ENCODE peak calls at places on chromosome 4, in eight cellular contexts. One of them, this sample, is unnamed.
A peak's percentile ranks its signal among the peaks of the same experiment; 100 is the strongest.

GRCh38 chr4:139099366-139099982 is 77.5 kb downstream of the ELF2 start:
- DNase-seq in sigmoid colon: peak; percentile 82
- DNase-seq in A549: peak; percentile 81
- DNase-seq in lower leg skin: peak; percentile 51
- DNase-seq in adrenal gland: peak; percentile 76
- DNase-seq in gastrocnemius medialis: peak; percentile 62
- DNase-seq in transverse colon: peak; percentile 71
- DNase-seq in HCT116: peak; percentile 84
- DNase-seq in this sample: no peak

GRCh38 chr4:19774690-19775256 is 476.9 kb upstream of the SLIT2 start:
- DNase-seq in sigmoid colon: no peak
- DNase-seq in A549: no peak
- DNase-seq in lower leg skin: no peak
- DNase-seq in adrenal gland: no peak
- DNase-seq in gastrocnemius medialis: no peak
- DNase-seq in transverse colon: no peak
- DNase-seq in HCT116: no peak
- DNase-seq in this sample: no peak

GRCh38 chr4:81493895-81494490 is 22.3 kb upstream of the RASGEF1B start:
- DNase-seq in sigmoid colon: no peak
- DNase-seq in A549: no peak
- DNase-seq in lower leg skin: no peak
- DNase-seq in adrenal gland: no peak
- DNase-seq in gastrocnemius medialis: no peak
- DNase-seq in transverse colon: no peak
- DNase-seq in HCT116: no peak
- DNase-seq in this sample: no peak

GRCh38 chr4:185775792-185776555 is 36.0 kb downstream of the SORBS2 start:
- DNase-seq in sigmoid colon: no peak
- DNase-seq in A549: no peak
- DNase-seq in lower leg skin: no peak
- DNase-seq in adrenal gland: peak; percentile 53
- DNase-seq in gastrocnemius medialis: no peak
- DNase-seq in transverse colon: no peak
- DNase-seq in HCT116: no peak
- DNase-seq in this sample: no peak

GRCh38 chr4:39464886-39465501 is 6.1 kb downstream of the LIAS start:
- DNase-seq in sigmoid colon: no peak
- DNase-seq in A549: peak; percentile 82
- DNase-seq in lower leg skin: no peak
- DNase-seq in adrenal gland: no peak
- DNase-seq in gastrocnemius medialis: no peak
- DNase-seq in transverse colon: no peak
- DNase-seq in HCT116: peak; percentile 38
- DNase-seq in this sample: no peak

GRCh38 chr4:140807491-140808257 is 51.5 kb upstream of the TBC1D9 start:
- DNase-seq in sigmoid colon: no peak
- DNase-seq in A549: no peak
- DNase-seq in lower leg skin: no peak
- DNase-seq in adrenal gland: no peak
- DNase-seq in gastrocnemius medialis: no peak
- DNase-seq in transverse colon: no peak
- DNase-seq in HCT116: no peak
- DNase-seq in this sample: no peak

GRCh38 chr4:54093609-54094240 is 6.2 kb upstream of the GSX2 start:
- DNase-seq in sigmoid colon: no peak
- DNase-seq in A549: no peak
- DNase-seq in lower leg skin: no peak
- DNase-seq in adrenal gland: no peak
- DNase-seq in gastrocnemius medialis: no peak
- DNase-seq in transverse colon: no peak
- DNase-seq in HCT116: no peak
- DNase-seq in this sample: no peak

GRCh38 chr4:57426779-57427395 is 316.7 kb upstream of the IGFBP7 start:
- DNase-seq in sigmoid colon: no peak
- DNase-seq in A549: peak; percentile 71
- DNase-seq in lower leg skin: no peak
- DNase-seq in adrenal gland: peak; percentile 76
- DNase-seq in gastrocnemius medialis: no peak
- DNase-seq in transverse colon: peak; percentile 66
- DNase-seq in HCT116: peak; percentile 19
- DNase-seq in this sample: no peak

GRCh38 chr4:114495471-114495928 is 103.1 kb upstream of the UGT8 start:
- DNase-seq in sigmoid colon: no peak
- DNase-seq in A549: no peak
- DNase-seq in lower leg skin: no peak
- DNase-seq in adrenal gland: no peak
- DNase-seq in gastrocnemius medialis: no peak
- DNase-seq in transverse colon: no peak
- DNase-seq in HCT116: no peak
- DNase-seq in this sample: no peak

GRCh38 chr4:185086053-185086452 is 57.0 kb upstream of the SLC25A4 start:
- DNase-seq in sigmoid colon: no peak
- DNase-seq in A549: no peak
- DNase-seq in lower leg skin: no peak
- DNase-seq in adrenal gland: no peak
- DNase-seq in gastrocnemius medialis: no peak
- DNase-seq in transverse colon: no peak
- DNase-seq in HCT116: no peak
- DNase-seq in this sample: no peak

GRCh38 chr4:43837171-43837570 is 611.4 kb downstream of the KCTD8 start:
- DNase-seq in sigmoid colon: no peak
- DNase-seq in A549: no peak
- DNase-seq in lower leg skin: no peak
- DNase-seq in adrenal gland: no peak
- DNase-seq in gastrocnemius medialis: no peak
- DNase-seq in transverse colon: no peak
- DNase-seq in HCT116: no peak
- DNase-seq in this sample: no peak

GRCh38 chr4:48913346-48913745 is 6.8 kb upstream of the OCIAD2 start:
- DNase-seq in sigmoid colon: peak; percentile 89
- DNase-seq in A549: peak; percentile 19
- DNase-seq in lower leg skin: no peak
- DNase-seq in adrenal gland: peak; percentile 78
- DNase-seq in gastrocnemius medialis: no peak
- DNase-seq in transverse colon: no peak
- DNase-seq in HCT116: no peak
- DNase-seq in this sample: no peak

GRCh38 chr4:113222431-113222979 is 173.1 kb downstream of the ANK2 start:
- DNase-seq in sigmoid colon: no peak
- DNase-seq in A549: no peak
- DNase-seq in lower leg skin: no peak
- DNase-seq in adrenal gland: no peak
- DNase-seq in gastrocnemius medialis: no peak
- DNase-seq in transverse colon: no peak
- DNase-seq in HCT116: no peak
- DNase-seq in this sample: no peak

GRCh38 chr4:108324450-108324849 is 155.7 kb upstream of the LEF1 start:
- DNase-seq in sigmoid colon: no peak
- DNase-seq in A549: no peak
- DNase-seq in lower leg skin: no peak
- DNase-seq in adrenal gland: no peak
- DNase-seq in gastrocnemius medialis: no peak
- DNase-seq in transverse colon: no peak
- DNase-seq in HCT116: no peak
- DNase-seq in this sample: no peak

GRCh38 chr4:141654098-141654497 is 17.7 kb downstream of the IL15 start:
- DNase-seq in sigmoid colon: no peak
- DNase-seq in A549: peak; percentile 38
- DNase-seq in lower leg skin: no peak
- DNase-seq in adrenal gland: peak; percentile 56
- DNase-seq in gastrocnemius medialis: no peak
- DNase-seq in transverse colon: peak; percentile 28
- DNase-seq in HCT116: no peak
- DNase-seq in this sample: no peak

DNA sequence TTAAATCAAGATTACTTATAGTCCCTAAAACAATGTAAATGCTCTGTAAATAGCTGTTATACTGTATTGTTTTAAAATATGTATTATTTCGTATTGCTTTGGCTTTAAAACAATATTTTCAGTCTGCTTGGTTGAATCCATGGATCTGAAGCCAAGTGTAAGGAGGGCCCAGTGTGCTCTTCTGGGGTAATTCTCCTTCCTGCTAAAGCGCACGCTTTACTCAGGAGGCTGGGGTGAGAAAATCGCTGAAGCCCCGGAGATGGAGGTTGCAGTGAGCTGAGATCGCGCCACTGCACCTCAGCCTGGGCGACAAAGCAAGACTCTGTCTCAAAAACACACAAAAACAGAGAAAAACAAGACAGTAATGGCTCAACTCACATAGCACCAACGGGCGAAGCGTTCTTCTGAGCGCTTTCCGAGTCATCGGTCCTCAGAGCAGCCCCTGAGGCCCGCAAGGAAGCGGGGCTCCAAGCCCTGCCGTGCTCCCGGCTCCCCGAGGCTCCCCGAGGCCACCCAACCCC is 356 bp upstream of the IDUA start:
- DNase-seq in sigmoid colon: no peak
- DNase-seq in A549: no peak
- DNase-seq in lower leg skin: no peak
- DNase-seq in adrenal gland: no peak
- DNase-seq in gastrocnemius medialis: no peak
- DNase-seq in transverse colon: no peak
- DNase-seq in HCT116: no peak
- DNase-seq in this sample: no peak
- TF ChIP-seq POLR2A in sigmoid colon: no peak
- TF ChIP-seq POLR2A in A549: no peak
- TF ChIP-seq POLR2A in lower leg skin: no peak
- TF ChIP-seq POLR2A in adrenal gland: peak; percentile 42
- TF ChIP-seq POLR2A in gastrocnemius medialis: no peak
- TF ChIP-seq POLR2A in transverse colon: peak; percentile 39
- TF ChIP-seq POLR2A in HCT116: no peak
- TF ChIP-seq POLR2A in this sample: no peak

GRCh38 chr4:94452476-94453300 is 946 bp downstream of the PDLIM5 start:
- DNase-seq in sigmoid colon: peak; percentile 96
- DNase-seq in A549: peak; percentile 76
- DNase-seq in lower leg skin: peak; percentile 87
- DNase-seq in adrenal gland: peak; percentile 85
- DNase-seq in gastrocnemius medialis: peak; percentile 93
- DNase-seq in transverse colon: peak; percentile 92
- DNase-seq in HCT116: peak; percentile 61
- DNase-seq in this sample: peak; percentile 87

GRCh38 chr4:94451051-94451404 is 714 bp upstream of the PDLIM5 start:
- DNase-seq in sigmoid colon: no peak
- DNase-seq in A549: no peak
- DNase-seq in lower leg skin: no peak
- DNase-seq in adrenal gland: no peak
- DNase-seq in gastrocnemius medialis: no peak
- DNase-seq in transverse colon: no peak
- DNase-seq in HCT116: no peak
- DNase-seq in this sample: no peak

GRCh38 chr4:94453534-94453963 is 1.8 kb downstream of the PDLIM5 start:
- DNase-seq in sigmoid colon: no peak
- DNase-seq in A549: no peak
- DNase-seq in lower leg skin: no peak
- DNase-seq in adrenal gland: no peak
- DNase-seq in gastrocnemius medialis: no peak
- DNase-seq in transverse colon: no peak
- DNase-seq in HCT116: no peak
- DNase-seq in this sample: no peak

GRCh38 chr4:94454405-94454804 is 2.7 kb downstream of the PDLIM5 start:
- DNase-seq in sigmoid colon: no peak
- DNase-seq in A549: no peak
- DNase-seq in lower leg skin: no peak
- DNase-seq in adrenal gland: no peak
- DNase-seq in gastrocnemius medialis: no peak
- DNase-seq in transverse colon: no peak
- DNase-seq in HCT116: no peak
- DNase-seq in this sample: no peak

GRCh38 chr4:94451669-94452475 is at the start of gene PDLIM5:
- DNase-seq in sigmoid colon: peak; percentile 94
- DNase-seq in A549: peak; percentile 89
- DNase-seq in lower leg skin: peak; percentile 84
- DNase-seq in adrenal gland: peak; percentile 93
- DNase-seq in gastrocnemius medialis: peak; percentile 92
- DNase-seq in transverse colon: peak; percentile 93
- DNase-seq in HCT116: peak; percentile 70
- DNase-seq in this sample: peak; percentile 99
- TF ChIP-seq POLR2A in sigmoid colon: peak; percentile 96
- TF ChIP-seq POLR2A in A549: peak; percentile 81
- TF ChIP-seq POLR2A in lower leg skin: no peak
- TF ChIP-seq POLR2A in adrenal gland: peak; percentile 97
- TF ChIP-seq POLR2A in gastrocnemius medialis: peak; percentile 99
- TF ChIP-seq POLR2A in transverse colon: peak; percentile 99
- TF ChIP-seq POLR2A in HCT116: peak; percentile 61
- TF ChIP-seq POLR2A in this sample: no peak

GRCh38 chr4:152779513-152780266 is at the start of the genes ARFIP1 and TIGD4:
- DNase-seq in sigmoid colon: peak; percentile 99
- DNase-seq in A549: peak; percentile 96
- DNase-seq in lower leg skin: peak; percentile 96
- DNase-seq in adrenal gland: peak; percentile 98
- DNase-seq in gastrocnemius medialis: peak; percentile 97
- DNase-seq in transverse colon: peak; percentile 98
- DNase-seq in HCT116: peak; percentile 95
- DNase-seq in this sample: peak; percentile 99
- TF ChIP-seq POLR2A in sigmoid colon: no peak
- TF ChIP-seq POLR2A in A549: peak; percentile 42
- TF ChIP-seq POLR2A in lower leg skin: no peak
- TF ChIP-seq POLR2A in adrenal gland: peak; percentile 73
- TF ChIP-seq POLR2A in gastrocnemius medialis: peak; percentile 49
- TF ChIP-seq POLR2A in transverse colon: peak; percentile 83
- TF ChIP-seq POLR2A in HCT116: no peak
- TF ChIP-seq POLR2A in this sample: no peak

DNA sequence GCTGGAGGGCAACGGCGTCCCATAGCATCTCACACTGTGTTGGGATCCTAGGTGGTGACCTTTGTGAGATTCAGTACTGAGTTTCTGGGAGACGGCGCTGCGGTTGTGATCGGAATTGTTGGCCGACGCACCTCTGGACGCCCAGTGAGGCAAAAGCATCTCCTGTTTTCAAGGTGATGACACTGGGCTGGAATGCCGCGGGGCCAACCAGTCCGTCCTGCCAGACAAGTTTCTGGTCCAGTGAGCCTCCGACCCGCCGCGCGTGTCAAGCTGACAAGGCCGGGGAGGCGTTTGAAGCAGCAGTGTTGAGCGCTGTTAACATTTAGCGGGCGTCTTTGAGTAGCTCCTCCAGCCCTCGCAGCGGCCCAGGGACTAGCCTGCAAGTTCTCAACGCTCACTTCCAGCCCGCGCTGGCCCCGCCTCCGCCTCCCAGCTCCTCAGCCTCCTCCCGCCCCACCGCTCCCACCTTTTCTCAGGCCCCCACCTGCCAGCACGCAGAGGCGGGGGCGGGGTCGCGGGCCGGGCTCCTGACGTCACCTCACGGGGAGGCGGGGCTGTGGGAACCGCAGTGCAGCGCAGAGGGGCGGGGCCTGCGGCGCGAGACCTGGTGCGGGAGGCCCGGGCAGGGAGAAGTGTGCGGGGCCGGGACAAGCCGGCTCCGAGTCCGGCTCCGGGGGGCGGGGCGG is 482 bp upstream of the CDS1 start:
- DNase-seq in sigmoid colon: peak; percentile 90
- DNase-seq in A549: peak; percentile 68
- DNase-seq in lower leg skin: peak; percentile 89
- DNase-seq in adrenal gland: peak; percentile 95
- DNase-seq in gastrocnemius medialis: peak; percentile 36
- DNase-seq in transverse colon: peak; percentile 97
- DNase-seq in HCT116: peak; percentile 81
- DNase-seq in this sample: peak; percentile 94
- TF ChIP-seq POLR2A in sigmoid colon: no peak
- TF ChIP-seq POLR2A in A549: no peak
- TF ChIP-seq POLR2A in lower leg skin: no peak
- TF ChIP-seq POLR2A in adrenal gland: peak; percentile 78
- TF ChIP-seq POLR2A in gastrocnemius medialis: no peak
- TF ChIP-seq POLR2A in transverse colon: peak; percentile 50
- TF ChIP-seq POLR2A in HCT116: no peak
- TF ChIP-seq POLR2A in this sample: no peak

GRCh38 chr4:6198768-6199343 is 1.5 kb downstream of the JAKMIP1 start:
- DNase-seq in sigmoid colon: peak; percentile 54
- DNase-seq in A549: peak; percentile 9
- DNase-seq in lower leg skin: no peak
- DNase-seq in adrenal gland: no peak
- DNase-seq in gastrocnemius medialis: no peak
- DNase-seq in transverse colon: no peak
- DNase-seq in HCT116: no peak
- DNase-seq in this sample: peak; percentile 74
- TF ChIP-seq POLR2A in sigmoid colon: no peak
- TF ChIP-seq POLR2A in A549: no peak
- TF ChIP-seq POLR2A in lower leg skin: no peak
- TF ChIP-seq POLR2A in adrenal gland: no peak
- TF ChIP-seq POLR2A in gastrocnemius medialis: no peak
- TF ChIP-seq POLR2A in transverse colon: no peak
- TF ChIP-seq POLR2A in HCT116: no peak
- TF ChIP-seq POLR2A in this sample: no peak

This sample was measured in spleen.